ENCODE peak calls at places on chromosomes 1 and 21, in four cellular contexts. Y, F, T and B are unnamed samples.

GRCh38 chr1:223887724-223888428 is 42.1 kb upstream of the TP53BP2 start:
- DNase-seq in F (no peak), T (no peak), Y (peak), B (no peak)

GRCh38 chr1:212158912-212159796 is 123.6 kb downstream of the DTL start:
- DNase-seq in Y (peak), T (no peak), F (no peak), B (no peak)

GRCh38 chr1:162561616-162562451 is at the start of gene UAP1:
- DNase-seq in F (peak), T (peak), Y (no peak), B (no peak)

GRCh38 chr1:10617931-10618885 is 143.5 kb downstream of the PEX14 start:
- DNase-seq in F (no peak), T (no peak), Y (no peak), B (no peak)

GRCh38 chr1:207579436-207579799 is 65.5 kb upstream of the CR1L start:
- DNase-seq in Y (peak), T (peak), F (peak), B (peak)

GRCh38 chr1:212477014-212477679 is 44.4 kb downstream of the NENF start:
- DNase-seq in T (peak), F (peak), Y (peak), B (peak)

GRCh38 chr1:182699673-182700350 is 15.4 kb upstream of the RGS8 start:
- DNase-seq in Y (no peak), F (peak), T (no peak), B (no peak)

GRCh38 chr1:1120866-1121563 is 5.1 kb upstream of the C1orf159 start:
- DNase-seq in Y (no peak), T (no peak), F (no peak), B (peak)

GRCh38 chr1:230151924-230152468 is 85.0 kb downstream of the GALNT2 start:
- DNase-seq in Y (no peak), F (no peak), T (no peak), B (no peak)

GRCh38 chr1:7366955-7367665 is 404.0 kb upstream of the VAMP3 start:
- DNase-seq in Y (no peak), F (peak), T (no peak), B (peak)

GRCh38 chr1:165397945-165398344 is 41.4 kb upstream of the LMX1A start:
- DNase-seq in T (no peak), F (no peak), Y (peak), B (no peak)

GRCh38 chr21:34704119-34704518 is 35.3 kb downstream of the CLIC6 start:
- DNase-seq in T (no peak), Y (no peak), F (no peak), B (no peak)

GRCh38 chr1:1164701-1165451 is 8.8 kb upstream of the TTLL10 start:
- DNase-seq in Y (no peak), T (no peak), F (no peak), B (no peak)

GRCh38 chr21:35072960-35073359 is 23.9 kb upstream of the RUNX1 start:
- DNase-seq in Y (no peak), F (no peak), T (no peak), B (no peak)

GRCh38 chr21:22575165-22575584 is 1577.0 kb downstream of the NCAM2 start:
- DNase-seq in Y (no peak), T (no peak), F (peak), B (peak)